ENCODE peak calls at places on chromosomes 1 and 21, in ten cellular contexts. O is gastrocnemius medialis, U is A549, A is tibial artery, S is left ventricle myocardium inferior, M is H9, F is PC-9, H is glutamatergic neuron, L is fibroblast of villous mesenchyme, J is H1. Q is an unnamed sample.

GRCh38 chr21:41008971-41009370 is 159.0 kb upstream of the BACE2 start:
- DNase-seq in L (no peak), S (no peak), M (no peak), U (no peak), H (no peak), O (no peak), F (no peak), A (no peak), J (no peak), Q (no peak)

GRCh38 chr1:31354266-31354665 is 18.6 kb downstream of the FABP3 start:
- DNase-seq in U (no peak), A (no peak), S (no peak), J (no peak), H (no peak), O (no peak), F (no peak), L (peak; percentile 55), M (no peak), Q (no peak)

GRCh38 chr1:21232044-21232443 is 55.3 kb upstream of the EIF4G3 start:
- DNase-seq in U (peak; percentile 63), O (peak; percentile 32), L (peak; percentile 74), A (no peak), S (no peak), F (no peak), J (no peak), H (peak; percentile 42), M (no peak), Q (no peak)

GRCh38 chr1:234987415-234988159 is 141.1 kb downstream of the TOMM20 start:
- DNase-seq in A (peak; percentile 93), H (no peak), F (peak; percentile 88), L (peak; percentile 96), O (peak; percentile 76), U (peak; percentile 89), J (no peak), S (peak; percentile 68), M (peak; percentile 74), Q (peak; percentile 88)

GRCh38 chr1:214670098-214670497 is 67.1 kb downstream of the CENPF start:
- DNase-seq in M (no peak), S (peak; percentile 42), A (no peak), J (no peak), F (no peak), U (no peak), L (peak; percentile 85), O (no peak), H (no peak), Q (peak; percentile 78)

GRCh38 chr1:22326372-22326915 is 125.2 kb upstream of the ZBTB40 start:
- DNase-seq in F (no peak), H (no peak), O (no peak), M (peak; percentile 17), L (no peak), U (no peak), J (no peak), A (peak; percentile 21), S (no peak), Q (peak; percentile 31)

GRCh38 chr21:29145354-29145782 is 14.9 kb downstream of the MAP3K7CL start:
- DNase-seq in A (peak; percentile 73), O (peak; percentile 81), S (no peak), J (no peak), F (peak; percentile 75), L (peak; percentile 92), U (peak; percentile 17), M (no peak), H (no peak), Q (no peak)

GRCh38 chr1:59013276-59013927 is 229.6 kb upstream of the JUN start:
- DNase-seq in U (no peak), J (peak; percentile 34), L (peak; percentile 86), O (peak; percentile 57), H (no peak), S (peak; percentile 48), A (peak; percentile 71), F (no peak), M (peak; percentile 58), Q (peak; percentile 82)

GRCh38 chr1:59007820-59008598 is 224.2 kb upstream of the JUN start:
- DNase-seq in H (no peak), O (no peak), A (no peak), J (no peak), F (no peak), S (no peak), M (peak; percentile 8), U (no peak), L (peak; percentile 57), Q (no peak)

GRCh38 chr1:91725961-91726704 is 159.8 kb downstream of the TGFBR3 start:
- DNase-seq in U (no peak), A (peak; percentile 71), F (no peak), J (no peak), M (no peak), S (no peak), L (peak; percentile 91), O (peak; percentile 70), H (no peak), Q (no peak)

GRCh38 chr1:2126331-2127180 is 68.0 kb downstream of the FAAP20 start:
- DNase-seq in S (peak; percentile 13), L (no peak), H (no peak), O (no peak), A (no peak), M (no peak), U (no peak), F (no peak), J (no peak), Q (peak; percentile 73)

GRCh38 chr1:26155370-26156284 is 3.3 kb upstream of the FAM110D start:
- DNase-seq in U (no peak), A (no peak), M (no peak), F (no peak), O (peak; percentile 6), L (no peak), S (no peak), J (no peak), H (no peak), Q (no peak)

GRCh38 chr1:244881552-244882280 is 17.4 kb upstream of the HNRNPU start:
- DNase-seq in L (no peak), M (peak; percentile 34), S (no peak), J (no peak), O (no peak), A (no peak), H (no peak), U (no peak), F (no peak), Q (no peak)

DNA sequence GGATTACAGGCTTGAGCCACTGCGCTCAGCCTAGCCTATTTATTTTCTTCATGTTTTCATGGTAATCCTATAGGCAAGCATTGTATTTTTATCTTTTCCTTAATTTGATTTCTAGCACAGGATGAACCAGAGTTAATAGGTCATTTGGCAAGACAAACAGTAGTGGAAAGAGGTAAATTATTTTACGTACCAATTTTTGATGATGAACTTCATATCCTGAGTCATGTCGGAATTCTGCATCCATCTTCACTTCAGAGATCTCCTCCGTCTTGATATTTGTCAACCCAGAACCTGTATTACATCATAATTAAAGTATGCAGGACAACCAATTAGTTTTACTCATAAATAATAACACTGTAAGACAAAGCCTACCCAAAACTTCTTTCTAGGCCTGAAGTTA is 162.6 kb downstream of the GABPA start:
- DNase-seq in L (no peak), M (no peak), F (no peak), S (no peak), O (no peak), J (no peak), A (no peak), H (no peak), U (no peak), Q (no peak)
- TF ChIP-seq CTCF in L (no peak), M (no peak), F (no peak), S (no peak), O (no peak), J (no peak), A (no peak), H (no peak), U (no peak), Q (no peak)

GRCh38 chr1:41918450-41919043 is at the start of gene HIVEP3:
- DNase-seq in A (no peak), M (no peak), F (peak; percentile 50), O (no peak), S (no peak), L (peak; percentile 36), U (peak; percentile 35), J (no peak), H (no peak), Q (no peak)
- TF ChIP-seq CTCF in A (no peak), M (peak; percentile 26), F (no peak), O (peak; percentile 39), S (peak; percentile 48), L (peak; percentile 23), U (no peak), J (no peak), H (no peak), Q (no peak)

GRCh38 chr1:69702085-69702484 is 134.4 kb downstream of the LRRC7 start:
- DNase-seq in L (no peak), J (no peak), A (no peak), F (no peak), S (no peak), H (no peak), O (no peak), M (no peak), U (no peak), Q (no peak)

GRCh38 chr1:69697343-69697742 is 129.6 kb downstream of the LRRC7 start:
- DNase-seq in O (no peak), F (no peak), U (no peak), M (no peak), L (no peak), S (no peak), A (no peak), J (no peak), H (no peak), Q (no peak)

GRCh38 chr1:69706473-69706872 is 138.8 kb downstream of the LRRC7 start:
- DNase-seq in H (no peak), L (no peak), U (no peak), S (no peak), M (no peak), A (no peak), O (no peak), F (no peak), J (no peak), Q (no peak)

DNA sequence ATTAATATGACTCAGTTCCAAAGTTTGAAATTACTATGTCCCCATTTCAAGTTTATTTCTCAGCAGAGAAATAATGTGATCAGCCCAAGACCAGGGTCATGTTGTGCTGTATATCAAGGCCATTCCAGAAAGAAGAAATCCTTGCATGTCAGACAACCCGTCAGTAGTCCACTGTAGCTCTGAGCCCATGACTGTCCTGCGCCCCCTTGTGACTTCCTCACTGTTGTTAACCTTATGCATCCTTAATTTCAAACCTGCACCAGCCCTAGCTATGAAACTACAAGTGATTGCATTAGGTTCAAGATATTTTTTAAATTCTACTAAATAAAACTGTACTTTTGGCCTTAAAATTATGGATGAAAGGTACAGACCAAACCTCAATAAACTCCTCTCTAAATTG is 133.0 kb downstream of the LRRC7 start:
- DNase-seq in L (peak; percentile 22), J (peak; percentile 2), M (peak; percentile 55), U (peak; percentile 18), F (no peak), A (no peak), H (no peak), O (no peak), S (no peak), Q (no peak)
- TF ChIP-seq CTCF in L (peak; percentile 56), J (peak; percentile 67), M (peak; percentile 76), U (no peak), F (peak; percentile 39), A (no peak), H (no peak), O (no peak), S (no peak), Q (peak; percentile 17)

DNA sequence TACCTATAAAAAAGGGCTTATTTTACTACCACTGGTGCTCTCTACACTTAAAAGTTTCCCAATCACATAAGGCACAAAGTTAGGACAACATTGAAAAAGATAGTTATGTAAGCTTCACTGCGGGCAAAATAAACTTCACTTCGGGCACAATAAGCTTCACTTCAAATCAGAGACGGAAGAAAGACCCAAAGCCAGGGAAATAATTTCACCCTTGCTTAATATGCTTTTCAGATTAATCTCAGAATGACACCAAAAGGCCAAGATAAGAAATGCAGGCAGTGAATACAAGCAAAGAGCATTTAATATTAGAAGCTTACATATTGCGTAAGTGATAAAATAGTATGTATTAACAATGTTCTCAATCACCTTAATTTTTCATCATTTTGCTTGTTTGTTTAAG is 444.2 kb downstream of the SETD4 start:
- DNase-seq in O (no peak), S (no peak), M (no peak), L (peak; percentile 58), U (peak; percentile 10), H (no peak), A (no peak), F (peak; percentile 35), J (no peak), Q (no peak)
- TF ChIP-seq CTCF in O (peak; percentile 18), S (peak; percentile 51), M (no peak), L (peak; percentile 35), U (peak; percentile 27), H (no peak), A (peak; percentile 61), F (no peak), J (no peak), Q (peak; percentile 17)